ENCODE peak calls at places on chromosomes 2 and 18, in eight cellular contexts. One of them, this sample, is unnamed.

GRCh38 chr2:898319-898718 is 52.3 kb upstream of the SNTG2 start:
- DNase-seq in fibroblast of mammary gland: no peak
- DNase-seq in CD8-positive, alpha-beta memory T cell: no peak
- DNase-seq in stimulated activated CD8-positive, alpha-beta memory T cell treated with anti-CD3 and anti-CD28 coated beads, Interleukin-15, amount 100 ng/mL, for 1 hour: no peak
- DNase-seq in GM12878: no peak
- DNase-seq in HuH-7.5: peak; percentile 15
- DNase-seq in SW 1271: no peak
- DNase-seq in putamen: no peak
- DNase-seq in this sample: peak; percentile 62

GRCh38 chr2:203399031-203399430 is 70.8 kb downstream of the ABI2 start:
- DNase-seq in putamen: no peak
- DNase-seq in SW 1271: no peak
- DNase-seq in HuH-7.5: no peak
- DNase-seq in stimulated activated CD8-positive, alpha-beta memory T cell treated with anti-CD3 and anti-CD28 coated beads, Interleukin-15, amount 100 ng/mL, for 1 hour: no peak
- DNase-seq in fibroblast of mammary gland: peak; percentile 58
- DNase-seq in CD8-positive, alpha-beta memory T cell: no peak
- DNase-seq in GM12878: no peak
- DNase-seq in this sample: no peak

GRCh38 chr2:160306985-160307384 is 106.9 kb upstream of the ITGB6 start:
- DNase-seq in fibroblast of mammary gland: peak; percentile 96
- DNase-seq in stimulated activated CD8-positive, alpha-beta memory T cell treated with anti-CD3 and anti-CD28 coated beads, Interleukin-15, amount 100 ng/mL, for 1 hour: no peak
- DNase-seq in putamen: no peak
- DNase-seq in SW 1271: no peak
- DNase-seq in CD8-positive, alpha-beta memory T cell: no peak
- DNase-seq in HuH-7.5: no peak
- DNase-seq in GM12878: no peak
- DNase-seq in this sample: no peak

GRCh38 chr2:105085525-105085924 is 47.7 kb downstream of the MRPS9 start:
- DNase-seq in HuH-7.5: no peak
- DNase-seq in CD8-positive, alpha-beta memory T cell: no peak
- DNase-seq in putamen: no peak
- DNase-seq in stimulated activated CD8-positive, alpha-beta memory T cell treated with anti-CD3 and anti-CD28 coated beads, Interleukin-15, amount 100 ng/mL, for 1 hour: no peak
- DNase-seq in SW 1271: no peak
- DNase-seq in fibroblast of mammary gland: peak; percentile 4
- DNase-seq in GM12878: no peak
- DNase-seq in this sample: no peak

GRCh38 chr2:64137567-64137966 is 6.7 kb downstream of the PELI1 start:
- DNase-seq in CD8-positive, alpha-beta memory T cell: no peak
- DNase-seq in SW 1271: no peak
- DNase-seq in stimulated activated CD8-positive, alpha-beta memory T cell treated with anti-CD3 and anti-CD28 coated beads, Interleukin-15, amount 100 ng/mL, for 1 hour: no peak
- DNase-seq in putamen: no peak
- DNase-seq in fibroblast of mammary gland: no peak
- DNase-seq in GM12878: no peak
- DNase-seq in HuH-7.5: no peak
- DNase-seq in this sample: no peak

GRCh38 chr18:61669320-61669719 is 223.5 kb downstream of the RNF152 start:
- DNase-seq in putamen: no peak
- DNase-seq in HuH-7.5: no peak
- DNase-seq in GM12878: no peak
- DNase-seq in CD8-positive, alpha-beta memory T cell: no peak
- DNase-seq in stimulated activated CD8-positive, alpha-beta memory T cell treated with anti-CD3 and anti-CD28 coated beads, Interleukin-15, amount 100 ng/mL, for 1 hour: no peak
- DNase-seq in fibroblast of mammary gland: peak; percentile 43
- DNase-seq in SW 1271: no peak
- DNase-seq in this sample: no peak

GRCh38 chr18:55323051-55323994 is 264.7 kb downstream of the TCF4 start:
- DNase-seq in GM12878: no peak
- DNase-seq in SW 1271: no peak
- DNase-seq in putamen: no peak
- DNase-seq in HuH-7.5: no peak
- DNase-seq in fibroblast of mammary gland: peak; percentile 84
- DNase-seq in CD8-positive, alpha-beta memory T cell: no peak
- DNase-seq in stimulated activated CD8-positive, alpha-beta memory T cell treated with anti-CD3 and anti-CD28 coated beads, Interleukin-15, amount 100 ng/mL, for 1 hour: no peak
- DNase-seq in this sample: no peak

GRCh38 chr2:106187426-106187825 is 6.7 kb downstream of the UXS1 start:
- DNase-seq in fibroblast of mammary gland: no peak
- DNase-seq in putamen: no peak
- DNase-seq in GM12878: no peak
- DNase-seq in CD8-positive, alpha-beta memory T cell: no peak
- DNase-seq in HuH-7.5: no peak
- DNase-seq in stimulated activated CD8-positive, alpha-beta memory T cell treated with anti-CD3 and anti-CD28 coated beads, Interleukin-15, amount 100 ng/mL, for 1 hour: no peak
- DNase-seq in SW 1271: no peak
- DNase-seq in this sample: no peak

GRCh38 chr2:216791303-216791702 is 68.6 kb downstream of the TNP1 start:
- DNase-seq in fibroblast of mammary gland: no peak
- DNase-seq in GM12878: no peak
- DNase-seq in putamen: no peak
- DNase-seq in SW 1271: no peak
- DNase-seq in stimulated activated CD8-positive, alpha-beta memory T cell treated with anti-CD3 and anti-CD28 coated beads, Interleukin-15, amount 100 ng/mL, for 1 hour: no peak
- DNase-seq in HuH-7.5: no peak
- DNase-seq in CD8-positive, alpha-beta memory T cell: no peak
- DNase-seq in this sample: no peak

GRCh38 chr18:59270689-59271257 is 2.5 kb downstream of the RAX start:
- DNase-seq in GM12878: no peak
- DNase-seq in putamen: no peak
- DNase-seq in fibroblast of mammary gland: no peak
- DNase-seq in CD8-positive, alpha-beta memory T cell: no peak
- DNase-seq in HuH-7.5: no peak
- DNase-seq in stimulated activated CD8-positive, alpha-beta memory T cell treated with anti-CD3 and anti-CD28 coated beads, Interleukin-15, amount 100 ng/mL, for 1 hour: no peak
- DNase-seq in SW 1271: no peak
- DNase-seq in this sample: no peak

This sample was measured in HEK293T.